ENCODE peak calls at places on chromosomes 7 and 10, in six cellular contexts. K, V, C, M, Y and T are unnamed samples.

GRCh38 chr7:19747740-19748339 is 25.6 kb downstream of the TMEM196 start:
- DNase-seq in K (peak; percentile 2), V (no peak), C (no peak), M (no peak), Y (peak; percentile 45), T (no peak)

GRCh38 chr7:15323545-15323944 is 238.3 kb downstream of the AGMO start:
- DNase-seq in K (no peak), V (no peak), C (no peak), M (no peak), Y (no peak), T (no peak)

GRCh38 chr7:1889556-1890181 is 219.6 kb downstream of the ELFN1 start:
- DNase-seq in K (peak; percentile 27), V (no peak), C (no peak), M (no peak), Y (no peak), T (peak; percentile 58)

GRCh38 chr10:133336131-133337078 is at the start of gene CALY:
- DNase-seq in K (peak; percentile 76), V (peak; percentile 45), C (no peak), M (peak; percentile 62), Y (no peak), T (no peak)

GRCh38 chr10:24331457-24331856 is 122.5 kb downstream of the KIAA1217 start:
- DNase-seq in K (no peak), V (no peak), C (peak; percentile 64), M (peak; percentile 72), Y (no peak), T (no peak)

GRCh38 chr7:148787571-148788295 is 89.0 kb downstream of the CUL1 start:
- DNase-seq in K (no peak), V (no peak), C (no peak), M (no peak), Y (no peak), T (no peak)

GRCh38 chr7:114085313-114085591 is 166.4 kb upstream of the PPP1R3A start:
- DNase-seq in K (no peak), V (no peak), C (no peak), M (no peak), Y (no peak), T (no peak)

GRCh38 chr10:107103174-107104025 is 61.1 kb downstream of the SORCS1 start:
- DNase-seq in K (no peak), V (no peak), C (no peak), M (peak; percentile 9), Y (no peak), T (no peak)

GRCh38 chr7:150934045-150934766 is 43.9 kb downstream of the KCNH2 start:
- DNase-seq in K (no peak), V (no peak), C (no peak), M (no peak), Y (peak; percentile 27), T (no peak)

GRCh38 chr10:95391570-95392249 is 100.9 kb upstream of the PDLIM1 start:
- DNase-seq in K (no peak), V (no peak), C (no peak), M (no peak), Y (peak; percentile 38), T (no peak)

GRCh38 chr10:88565072-88565471 is 18.0 kb downstream of the RNLS start:
- DNase-seq in K (no peak), V (no peak), C (no peak), M (no peak), Y (peak; percentile 58), T (no peak)

GRCh38 chr10:27285093-27285492 is 44.5 kb upstream of the ACBD5 start:
- DNase-seq in K (peak; percentile 22), V (no peak), C (no peak), M (no peak), Y (peak; percentile 14), T (no peak)

GRCh38 chr10:20993387-20994170 is 96.5 kb upstream of the NEBL start:
- DNase-seq in K (no peak), V (no peak), C (no peak), M (no peak), Y (no peak), T (peak; percentile 89)

GRCh38 chr10:97781541-97782331 is 9.9 kb upstream of the SFRP5 start:
- DNase-seq in K (no peak), V (no peak), C (no peak), M (no peak), Y (no peak), T (no peak)

GRCh38 chr7:134327896-134328295 is 11.2 kb upstream of the SLC35B4 start:
- DNase-seq in K (peak; percentile 49), V (peak; percentile 60), C (peak; percentile 35), M (peak; percentile 45), Y (peak; percentile 86), T (no peak)

GRCh38 chr7:98107313-98107691 is 640 bp downstream of the LMTK2 start:
- DNase-seq in K (peak; percentile 7), V (peak; percentile 18), C (no peak), M (peak; percentile 25), Y (peak; percentile 56), T (no peak)

GRCh38 chr7:95262875-95263274 is 61.5 kb downstream of the PON1 start:
- DNase-seq in K (no peak), V (no peak), C (no peak), M (no peak), Y (no peak), T (no peak)

GRCh38 chr10:53839437-53840039 is 961.5 kb downstream of the PCDH15 start:
- DNase-seq in K (no peak), V (no peak), C (no peak), M (no peak), Y (peak; percentile 28), T (no peak)

GRCh38 chr7:143974457-143974856 is 19.8 kb downstream of the OR2F1 start:
- DNase-seq in K (no peak), V (no peak), C (no peak), M (no peak), Y (no peak), T (no peak)

GRCh38 chr7:143978585-143978984 is 21.5 kb upstream of the OR6B1 start:
- DNase-seq in K (no peak), V (no peak), C (no peak), M (no peak), Y (no peak), T (no peak)

GRCh38 chr7:143973870-143974446 is 19.3 kb downstream of the OR2F1 start:
- DNase-seq in K (no peak), V (no peak), C (no peak), M (no peak), Y (no peak), T (no peak)

GRCh38 chr7:143979359-143979758 is 20.8 kb upstream of the OR6B1 start:
- DNase-seq in K (no peak), V (no peak), C (no peak), M (no peak), Y (no peak), T (peak; percentile 33)

GRCh38 chr7:143975617-143976016 is 21.0 kb downstream of the OR2F1 start:
- DNase-seq in K (no peak), V (no peak), C (no peak), M (no peak), Y (peak; percentile 21), T (no peak)
- TF ChIP-seq CTCF in K (no peak), V (no peak), C (no peak), M (no peak), Y (no peak), T (no peak)

GRCh38 chr7:25966469-25966868 is 185.5 kb upstream of the NFE2L3 start:
- DNase-seq in K (no peak), V (no peak), C (no peak), M (no peak), Y (no peak), T (no peak)

GRCh38 chr7:25965405-25966123 is 186.4 kb upstream of the NFE2L3 start:
- DNase-seq in K (no peak), V (no peak), C (no peak), M (no peak), Y (no peak), T (no peak)

GRCh38 chr7:25970381-25970780 is 181.6 kb upstream of the NFE2L3 start:
- DNase-seq in K (no peak), V (no peak), C (no peak), M (no peak), Y (no peak), T (no peak)

GRCh38 chr7:25967278-25968204 is 184.5 kb upstream of the NFE2L3 start:
- DNase-seq in K (peak; percentile 55), V (no peak), C (no peak), M (no peak), Y (peak; percentile 67), T (no peak)

DNA sequence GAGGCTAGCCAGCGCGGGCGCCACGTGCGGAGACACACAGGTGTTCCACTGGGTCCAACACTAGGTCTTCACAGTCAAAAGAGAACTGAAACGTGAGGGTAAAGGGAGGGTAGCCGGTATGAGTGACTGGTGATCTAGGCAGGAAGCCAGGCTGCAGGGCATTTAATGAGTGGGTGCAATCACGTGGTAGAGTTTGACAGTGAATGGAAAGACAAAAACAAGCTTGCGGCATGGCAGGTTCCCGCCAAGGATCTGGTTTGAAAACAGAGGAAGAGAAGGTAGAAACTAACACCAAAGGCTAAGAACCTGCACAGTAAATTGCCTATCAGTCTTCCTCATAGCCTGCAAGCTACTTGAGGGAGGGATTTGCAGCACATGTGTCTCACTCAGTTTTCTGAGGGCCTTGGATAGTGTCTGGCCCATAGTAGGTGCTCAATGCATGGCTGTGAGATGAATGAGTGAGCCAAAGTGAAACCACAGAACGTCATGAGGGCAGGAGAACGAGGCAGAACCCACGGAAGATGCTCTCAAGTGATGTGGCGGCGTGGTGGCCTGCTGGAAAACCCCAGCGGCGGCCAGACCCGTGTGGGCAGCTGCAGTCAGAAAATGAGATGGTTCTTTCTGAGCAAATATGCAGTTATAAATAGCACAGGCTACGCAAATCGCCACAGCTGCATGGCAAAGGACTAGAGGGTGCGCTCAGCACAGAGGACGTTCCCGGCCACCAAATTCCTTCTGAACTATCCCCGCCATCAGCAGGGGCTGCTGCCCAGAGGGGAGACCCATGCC is 183.6 kb upstream of the NFE2L3 start:
- DNase-seq in K (no peak), V (no peak), C (no peak), M (peak; percentile 70), Y (no peak), T (no peak)
- TF ChIP-seq CTCF in K (no peak), V (no peak), C (no peak), M (no peak), Y (no peak), T (no peak)

DNA sequence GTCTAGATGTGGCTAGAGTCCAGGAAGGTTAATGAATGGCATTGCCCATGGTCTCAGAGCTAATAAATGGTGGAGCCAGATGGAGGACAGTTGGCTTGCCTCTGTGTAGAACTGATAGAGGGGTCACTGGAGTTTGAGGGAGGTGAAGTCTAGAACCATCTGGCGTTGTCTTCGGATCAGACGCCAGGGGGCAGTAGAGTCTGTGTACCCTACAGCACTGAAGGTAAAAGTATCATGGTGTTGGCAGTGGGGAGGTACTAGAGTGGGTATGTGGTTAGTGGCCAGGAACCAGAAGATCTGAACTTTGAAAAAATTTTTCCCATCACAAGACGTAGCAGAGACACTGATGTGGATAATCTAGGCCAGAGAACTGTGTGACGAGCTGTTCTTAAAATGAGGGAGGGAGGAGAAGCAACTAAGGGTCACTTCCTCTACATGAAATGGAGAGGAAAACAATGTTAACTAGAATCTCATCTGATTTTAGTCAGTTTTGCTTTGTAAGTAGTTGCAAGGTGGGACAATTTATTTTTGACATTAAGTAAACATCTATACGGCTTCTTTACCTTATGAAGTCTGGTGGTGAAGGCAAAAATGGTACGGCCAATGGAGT is 227.9 kb upstream of the PRSS58 start:
- DNase-seq in K (no peak), V (peak; percentile 36), C (no peak), M (no peak), Y (peak; percentile 55), T (no peak)
- TF ChIP-seq CTCF in K (peak; percentile 14), V (peak; percentile 41), C (no peak), M (peak; percentile 9), Y (peak; percentile 79), T (peak; percentile 57)

DNA sequence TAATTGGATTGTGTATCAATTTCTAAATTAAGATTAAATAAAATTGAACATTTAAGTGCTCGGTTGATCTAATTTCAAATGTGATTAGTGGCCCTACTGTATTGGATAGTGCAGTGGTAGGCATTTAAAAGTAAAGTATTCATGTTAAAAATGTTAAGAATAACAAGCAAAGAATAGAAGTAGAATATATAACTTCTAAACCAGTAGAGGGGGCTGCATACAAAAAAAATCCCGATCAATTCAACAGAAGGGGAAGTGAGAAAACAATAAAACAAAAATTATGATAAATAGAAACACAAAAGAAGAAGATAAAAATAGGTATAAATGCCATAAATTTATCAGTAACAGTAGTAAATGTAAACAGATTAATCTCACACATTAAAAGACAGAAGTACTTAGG is 24.9 kb upstream of the WDFY4 start:
- DNase-seq in K (no peak), V (no peak), C (no peak), M (no peak), Y (peak; percentile 57), T (no peak)
- TF ChIP-seq CTCF in K (no peak), V (peak; percentile 68), C (no peak), M (no peak), Y (peak; percentile 16), T (peak; percentile 45)